ENCODE peak calls at places on chromosomes 13 and 19, in eight cellular contexts. U is IMR-90; J is tibial nerve; D is fibroblast of the aortic adventitia; M is activated effector memory CD4-positive, alpha-beta T cell treated with anti-CD3 and anti-CD28 coated beads, Interleukin-2, amount 50 U/mL, for 16 hours; S is foreskin keratinocyte; Q is T-helper 17 cell; V is NCI-H1105 treated with DMSO at 0.1 percent for 48 hours. Z is an unnamed sample.

GRCh38 chr13:50222569-50223332 is 207.5 kb downstream of the KCNRG start:
- DNase-seq in U (peak), J (peak), D (peak), M (peak), S (no peak), Q (no peak), V (peak), Z (peak)

GRCh38 chr19:48717059-48717395 is 2.5 kb downstream of the MAMSTR start:
- DNase-seq in U (peak), J (no peak), D (peak), M (no peak), S (no peak), Q (no peak), V (no peak), Z (no peak)

GRCh38 chr13:100240109-100240779 is 151.4 kb downstream of the PCCA start:
- DNase-seq in U (peak), J (no peak), D (no peak), M (no peak), S (no peak), Q (no peak), V (no peak), Z (no peak)

GRCh38 chr13:109509154-109509905 is 277.1 kb downstream of the IRS2 start:
- DNase-seq in U (peak), J (no peak), D (peak), M (no peak), S (peak), Q (no peak), V (no peak), Z (no peak)

GRCh38 chr19:31946491-31946890 is 398.9 kb upstream of the ZNF507 start:
- DNase-seq in U (no peak), J (peak), D (no peak), M (no peak), S (no peak), Q (no peak), V (no peak), Z (no peak)

GRCh38 chr19:10278935-10279334 is 7.8 kb upstream of the ICAM4 start:
- DNase-seq in U (no peak), J (no peak), D (no peak), M (no peak), S (no peak), Q (no peak), V (no peak), Z (no peak)

GRCh38 chr19:10747271-10747670 is 29.4 kb downstream of the DNM2 start:
- DNase-seq in U (no peak), J (no peak), D (no peak), M (no peak), S (no peak), Q (no peak), V (no peak), Z (no peak)

GRCh38 chr13:64130600-64130999 is 2715.0 kb upstream of the PCDH20 start:
- DNase-seq in U (no peak), J (no peak), D (no peak), M (peak), S (no peak), Q (no peak), V (no peak), Z (no peak)

Z was measured in dorsolateral prefrontal cortex.